ENCODE peak calls at places on chromosomes 16 and 17, in four cellular contexts. A is A172, Q is hypothalamus, J is AG04449. F is an unnamed sample.

GRCh38 chr16:79954920-79955705 is 354.6 kb upstream of the MAF start:
- DNase-seq in A (no peak), Q (no peak), J (no peak), F (no peak)

GRCh38 chr17:32335647-32336046 is 6.3 kb downstream of the C17orf75 start:
- DNase-seq in A (peak; percentile 69), Q (no peak), J (peak; percentile 76), F (no peak)

GRCh38 chr17:61065263-61065773 is 334.3 kb upstream of the TBX2 start:
- DNase-seq in A (peak; percentile 45), Q (no peak), J (no peak), F (no peak)

GRCh38 chr17:14940112-14940945 is 324.8 kb downstream of the PMP22 start:
- DNase-seq in A (no peak), Q (no peak), J (no peak), F (no peak)

GRCh38 chr16:86966781-86967180 is 350.4 kb downstream of the C16orf95 start:
- DNase-seq in A (no peak), Q (no peak), J (no peak), F (no peak)

GRCh38 chr17:46795379-46795952 is 23.0 kb downstream of the WNT3 start:
- DNase-seq in A (peak; percentile 92), Q (no peak), J (no peak), F (no peak)

GRCh38 chr17:48055531-48056245 is 7.5 kb downstream of the NFE2L1 start:
- DNase-seq in A (peak; percentile 85), Q (no peak), J (peak; percentile 79), F (no peak)

GRCh38 chr17:82596837-82597672 is 51.2 kb downstream of the WDR45B start:
- DNase-seq in A (no peak), Q (no peak), J (no peak), F (no peak)

GRCh38 chr16:78571434-78571833 is 472.0 kb downstream of the WWOX start:
- DNase-seq in A (no peak), Q (no peak), J (no peak), F (no peak)

GRCh38 chr17:8598913-8599312 is 31.6 kb downstream of the MYH10 start:
- DNase-seq in A (no peak), Q (no peak), J (no peak), F (no peak)

GRCh38 chr16:69861276-69862030 is 89.7 kb upstream of the CLEC18A start:
- DNase-seq in A (peak; percentile 31), Q (no peak), J (peak; percentile 36), F (peak; percentile 34)

GRCh38 chr17:58520843-58521430 is 6.5 kb upstream of the MTMR4 start:
- DNase-seq in A (no peak), Q (no peak), J (no peak), F (no peak)

GRCh38 chr17:71084219-71084618 is 914.9 kb downstream of the KCNJ2 start:
- DNase-seq in A (peak; percentile 62), Q (no peak), J (no peak), F (no peak)

GRCh38 chr17:78659546-78659945 is 82.3 kb upstream of the DNAH17 start:
- DNase-seq in A (no peak), Q (no peak), J (no peak), F (no peak)

GRCh38 chr16:4307215-4308037 is 8.4 kb upstream of the GLIS2 start:
- DNase-seq in A (peak; percentile 55), Q (peak; percentile 70), J (peak; percentile 67), F (peak; percentile 91)

GRCh38 chr17:6713130-6713917 is at the start of gene SLC13A5:
- DNase-seq in A (no peak), Q (no peak), J (no peak), F (no peak)

GRCh38 chr16:77945126-77945525 is 77.2 kb upstream of the CLEC3A start:
- DNase-seq in A (no peak), Q (no peak), J (no peak), F (no peak)

GRCh38 chr16:78538919-78539318 is 439.5 kb downstream of the WWOX start:
- DNase-seq in A (no peak), Q (no peak), J (no peak), F (no peak)

GRCh38 chr16:11742041-11742535 is 569 bp downstream of the TXNDC11 start:
- DNase-seq in A (no peak), Q (peak; percentile 51), J (no peak), F (no peak)

GRCh38 chr16:66115373-66115772 is 251.1 kb upstream of the CDH5 start:
- DNase-seq in A (no peak), Q (no peak), J (no peak), F (no peak)

GRCh38 chr16:85418978-85419491 is 194.1 kb upstream of the GSE1 start:
- DNase-seq in A (no peak), Q (no peak), J (no peak), F (no peak)

GRCh38 chr16:88448461-88449266 is 4.4 kb upstream of the ZFPM1 start:
- DNase-seq in A (no peak), Q (no peak), J (no peak), F (no peak)

GRCh38 chr16:50309527-50310307 is 43.4 kb downstream of the ADCY7 start:
- DNase-seq in A (no peak), Q (no peak), J (no peak), F (peak; percentile 40)

GRCh38 chr16:7363397-7364053 is 30.9 kb downstream of the RBFOX1 start:
- DNase-seq in A (no peak), Q (no peak), J (no peak), F (no peak)

GRCh38 chr16:67917852-67918236 is 13.8 kb downstream of the CTRL start:
- DNase-seq in A (peak; percentile 85), Q (no peak), J (peak; percentile 44), F (no peak)

GRCh38 chr17:61770043-61770442 is 93.3 kb downstream of the BRIP1 start:
- DNase-seq in A (peak; percentile 17), Q (no peak), J (no peak), F (no peak)

GRCh38 chr16:22813223-22813945 is 578 bp upstream of the HS3ST2 start:
- DNase-seq in A (no peak), Q (no peak), J (no peak), F (no peak)

F was measured in breast epithelium.